ENCODE peak calls at places on chromosome 10, in nine cellular contexts. S is adrenal gland; A is foreskin fibroblast; Z is naive B cell; C is activated T-cell treated with anti-CD3 and anti-CD28 coated beads, Interleukin-2, amount 50 U/mL, for 72 hours; D is natural killer cell treated with Interleukin-12 subunit alpha and Interleukin-12 subunit beta and Interleukin-15 and Interleukin-18, amount 100 ng/mL, for 72 hours; I is lower leg skin; E is fibroblast of gingiva; U is GM06990. F is an unnamed sample.

GRCh38 chr10:7561216-7561893 is 105.4 kb downstream of the ITIH5 start:
- DNase-seq in U (no peak), C (no peak), E (no peak), I (no peak), Z (no peak), D (no peak), A (no peak), S (no peak), F (no peak)

GRCh38 chr10:82628373-82628772 is 753.4 kb downstream of the NRG3 start:
- DNase-seq in D (no peak), C (no peak), A (no peak), U (no peak), S (no peak), I (no peak), Z (no peak), E (no peak), F (no peak)

GRCh38 chr10:107656932-107657331 is 492.4 kb upstream of the SORCS1 start:
- DNase-seq in A (no peak), S (no peak), Z (no peak), C (no peak), D (no peak), E (no peak), U (no peak), I (no peak), F (no peak)

GRCh38 chr10:124349993-124350280 is 68.8 kb downstream of the OAT start:
- DNase-seq in D (no peak), U (no peak), A (no peak), E (no peak), C (no peak), I (no peak), S (no peak), Z (no peak), F (no peak)

GRCh38 chr10:35752469-35753450 is 110.7 kb upstream of the FZD8 start:
- DNase-seq in E (peak), U (no peak), A (no peak), Z (no peak), D (no peak), C (no peak), I (no peak), S (no peak), F (no peak)

GRCh38 chr10:75013522-75013921 is 97.9 kb upstream of the SAMD8 start:
- DNase-seq in E (no peak), S (no peak), C (no peak), U (no peak), A (no peak), I (no peak), Z (no peak), D (no peak), F (no peak)

GRCh38 chr10:49001402-49001801 is 61.8 kb upstream of the LRRC18 start:
- DNase-seq in S (peak), D (no peak), Z (no peak), A (no peak), C (no peak), E (no peak), I (no peak), U (no peak), F (no peak)

GRCh38 chr10:7610651-7611389 is 55.9 kb downstream of the ITIH5 start:
- DNase-seq in D (no peak), C (no peak), Z (no peak), A (no peak), I (peak), E (peak), U (no peak), S (no peak), F (no peak)

GRCh38 chr10:84118395-84119006 is 20.8 kb upstream of the GHITM start:
- DNase-seq in I (no peak), D (no peak), A (no peak), Z (no peak), C (no peak), U (no peak), S (no peak), E (no peak), F (no peak)

GRCh38 chr10:100510533-100511308 is 8.9 kb downstream of the SEC31B start:
- DNase-seq in I (no peak), U (no peak), D (peak), S (no peak), A (no peak), E (no peak), C (peak), Z (no peak), F (peak)

GRCh38 chr10:78718032-78718572 is 350.7 kb upstream of the ZMIZ1 start:
- DNase-seq in U (no peak), A (no peak), E (no peak), D (no peak), Z (no peak), C (no peak), S (no peak), I (no peak), F (no peak)

GRCh38 chr10:10209152-10209551 is 808.5 kb upstream of the CELF2 start:
- DNase-seq in S (peak), I (peak), D (no peak), C (no peak), A (peak), Z (no peak), U (peak), E (peak), F (no peak)

GRCh38 chr10:88091490-88092061 is 228.2 kb downstream of the PTEN start:
- DNase-seq in E (no peak), S (no peak), C (peak), Z (peak), I (peak), U (peak), D (peak), A (no peak), F (peak)

GRCh38 chr10:80260295-80261243 is 28.9 kb downstream of the MAT1A start:
- DNase-seq in D (peak), U (no peak), I (no peak), C (peak), Z (peak), A (no peak), E (no peak), S (peak), F (peak)

F was measured in stimulated activated CD4-positive, alpha-beta T cell treated with anti-CD3 and anti-CD28 coated beads, Interleukin-4, amount 100 ng/mL, for 24 hours.